ENCODE peak calls at places on chromosomes 1 and 21, in eight cellular contexts. N is OCI-LY7; M is HFF-Myc; V is mammary epithelial cell; T is HTR-8/SVneo; B is fibroblast of the aortic adventitia; U is iris pigment epithelial cell; I is stimulated activated CD8-positive, alpha-beta memory T cell treated with anti-CD3 and anti-CD28 coated beads, Interleukin-4, amount 100 ng/mL, for 1 hour. P is an unnamed sample.

GRCh38 chr21:17513214-17514123 is 626 bp downstream of the CXADR start:
- DNase-seq in I (no peak), M (no peak), V (peak), B (peak), U (peak), N (peak), T (peak), P (no peak)

GRCh38 chr21:43195131-43196021 is 26.6 kb downstream of the CRYAA start:
- DNase-seq in U (peak), B (no peak), M (no peak), V (no peak), N (no peak), T (no peak), I (no peak), P (no peak)

GRCh38 chr1:64679177-64679576 is 65.7 kb upstream of the RAVER2 start:
- DNase-seq in M (no peak), B (no peak), I (no peak), U (no peak), V (no peak), T (no peak), N (no peak), P (no peak)

GRCh38 chr1:22850681-22851080 is 122.0 kb downstream of the LACTBL1 start:
- DNase-seq in U (peak), I (no peak), V (no peak), N (no peak), T (no peak), B (peak), M (no peak), P (no peak)

GRCh38 chr1:191592111-191592510 is 566.2 kb upstream of the RGS18 start:
- DNase-seq in N (no peak), U (no peak), T (no peak), I (no peak), V (no peak), B (no peak), M (no peak), P (peak)

GRCh38 chr1:219160942-219161341 is 12.7 kb upstream of the LYPLAL1 start:
- DNase-seq in U (no peak), M (no peak), N (no peak), V (no peak), B (peak), I (no peak), T (no peak), P (no peak)

GRCh38 chr1:162997499-162998285 is 71.5 kb upstream of the RGS4 start:
- DNase-seq in U (peak), M (no peak), I (no peak), T (no peak), B (peak), N (no peak), V (no peak), P (no peak)

GRCh38 chr1:116759636-116760035 is 5.4 kb downstream of the CD2 start:
- DNase-seq in T (no peak), M (no peak), I (no peak), B (no peak), V (no peak), N (no peak), U (no peak), P (no peak)

GRCh38 chr1:99441234-99442095 is 177.2 kb downstream of the PLPPR4 start:
- DNase-seq in M (no peak), U (peak), T (peak), B (peak), N (no peak), I (no peak), V (peak), P (peak)

GRCh38 chr1:22323846-22324504 is 127.7 kb upstream of the ZBTB40 start:
- DNase-seq in I (no peak), T (no peak), N (no peak), V (no peak), B (no peak), U (no peak), M (no peak), P (no peak)

GRCh38 chr1:21801100-21801499 is 11.0 kb upstream of the LDLRAD2 start:
- DNase-seq in T (no peak), B (no peak), I (no peak), U (peak), V (peak), N (no peak), M (no peak), P (no peak)

GRCh38 chr1:158353333-158354038 is at the start of gene CD1E:
- DNase-seq in V (no peak), M (no peak), T (no peak), I (no peak), U (no peak), B (no peak), N (no peak), P (peak)

GRCh38 chr1:91406773-91407389 is 2.2 kb upstream of the HFM1 start:
- DNase-seq in M (no peak), B (peak), I (no peak), U (peak), V (no peak), T (no peak), N (no peak), P (no peak)

GRCh38 chr1:28298438-28298837 is 30.4 kb upstream of the MED18 start:
- DNase-seq in I (no peak), T (no peak), B (no peak), U (no peak), V (no peak), M (no peak), N (no peak), P (no peak)

GRCh38 chr1:54995835-54996234 is 2.9 kb upstream of the BSND start:
- DNase-seq in M (no peak), V (no peak), T (no peak), B (no peak), I (no peak), N (no peak), U (no peak), P (no peak)

P was measured in MV-4-11.